ENCODE peak calls at places on chromosomes 11 and 22, in seven cellular contexts. One of them, this sample, is unnamed.

GRCh38 chr11:75315439-75315805 is 36.0 kb downstream of the ARRB1 start:
- DNase-seq in head of caudate nucleus: no peak
- DNase-seq in stimulated activated CD4-positive, alpha-beta T cell treated with anti-CD3 and anti-CD28 coated beads, Interleukin-4, amount 100 ng/mL, for 1 hour: no peak
- DNase-seq in HFF-Myc: no peak
- DNase-seq in putamen: no peak
- DNase-seq in stimulated activated naive B cell treated with anti-CD40 and anti-IgM and Interleukin-4, amounts not matched to agents 10 μg/mL and 1 μg/mL and 100 μg/mL, for 72 hours: no peak
- DNase-seq in AG09309: no peak
- DNase-seq in this sample: no peak

GRCh38 chr11:2312232-2313042 is 10.6 kb downstream of the TSPAN32 start:
- DNase-seq in stimulated activated CD4-positive, alpha-beta T cell treated with anti-CD3 and anti-CD28 coated beads, Interleukin-4, amount 100 ng/mL, for 1 hour: no peak
- DNase-seq in HFF-Myc: peak
- DNase-seq in head of caudate nucleus: no peak
- DNase-seq in stimulated activated naive B cell treated with anti-CD40 and anti-IgM and Interleukin-4, amounts not matched to agents 10 μg/mL and 1 μg/mL and 100 μg/mL, for 72 hours: no peak
- DNase-seq in putamen: no peak
- DNase-seq in AG09309: peak
- DNase-seq in this sample: peak

GRCh38 chr11:118406599-118407166 is 5.3 kb downstream of the ATP5MG start:
- DNase-seq in HFF-Myc: no peak
- DNase-seq in AG09309: peak
- DNase-seq in putamen: no peak
- DNase-seq in stimulated activated CD4-positive, alpha-beta T cell treated with anti-CD3 and anti-CD28 coated beads, Interleukin-4, amount 100 ng/mL, for 1 hour: no peak
- DNase-seq in head of caudate nucleus: no peak
- DNase-seq in stimulated activated naive B cell treated with anti-CD40 and anti-IgM and Interleukin-4, amounts not matched to agents 10 μg/mL and 1 μg/mL and 100 μg/mL, for 72 hours: no peak
- DNase-seq in this sample: peak

GRCh38 chr11:128911239-128911638 is 20.1 kb downstream of the KCNJ5 start:
- DNase-seq in HFF-Myc: no peak
- DNase-seq in head of caudate nucleus: no peak
- DNase-seq in AG09309: no peak
- DNase-seq in putamen: no peak
- DNase-seq in stimulated activated CD4-positive, alpha-beta T cell treated with anti-CD3 and anti-CD28 coated beads, Interleukin-4, amount 100 ng/mL, for 1 hour: no peak
- DNase-seq in stimulated activated naive B cell treated with anti-CD40 and anti-IgM and Interleukin-4, amounts not matched to agents 10 μg/mL and 1 μg/mL and 100 μg/mL, for 72 hours: no peak
- DNase-seq in this sample: no peak

GRCh38 chr11:118374729-118375128 is 15.3 kb downstream of the UBE4A start:
- DNase-seq in HFF-Myc: no peak
- DNase-seq in putamen: no peak
- DNase-seq in stimulated activated naive B cell treated with anti-CD40 and anti-IgM and Interleukin-4, amounts not matched to agents 10 μg/mL and 1 μg/mL and 100 μg/mL, for 72 hours: no peak
- DNase-seq in stimulated activated CD4-positive, alpha-beta T cell treated with anti-CD3 and anti-CD28 coated beads, Interleukin-4, amount 100 ng/mL, for 1 hour: no peak
- DNase-seq in AG09309: peak
- DNase-seq in head of caudate nucleus: no peak
- DNase-seq in this sample: no peak

GRCh38 chr22:20758688-20759087 is 15.2 kb upstream of the SERPIND1 start:
- DNase-seq in head of caudate nucleus: no peak
- DNase-seq in stimulated activated naive B cell treated with anti-CD40 and anti-IgM and Interleukin-4, amounts not matched to agents 10 μg/mL and 1 μg/mL and 100 μg/mL, for 72 hours: no peak
- DNase-seq in putamen: no peak
- DNase-seq in stimulated activated CD4-positive, alpha-beta T cell treated with anti-CD3 and anti-CD28 coated beads, Interleukin-4, amount 100 ng/mL, for 1 hour: no peak
- DNase-seq in HFF-Myc: no peak
- DNase-seq in AG09309: no peak
- DNase-seq in this sample: no peak

GRCh38 chr22:49063040-49063329 is 764.7 kb downstream of the BRD1 start:
- DNase-seq in head of caudate nucleus: no peak
- DNase-seq in stimulated activated CD4-positive, alpha-beta T cell treated with anti-CD3 and anti-CD28 coated beads, Interleukin-4, amount 100 ng/mL, for 1 hour: no peak
- DNase-seq in stimulated activated naive B cell treated with anti-CD40 and anti-IgM and Interleukin-4, amounts not matched to agents 10 μg/mL and 1 μg/mL and 100 μg/mL, for 72 hours: no peak
- DNase-seq in HFF-Myc: no peak
- DNase-seq in putamen: no peak
- DNase-seq in AG09309: no peak
- DNase-seq in this sample: no peak

GRCh38 chr11:19766810-19767209 is 54.2 kb downstream of the NAV2 start:
- DNase-seq in head of caudate nucleus: no peak
- DNase-seq in AG09309: no peak
- DNase-seq in putamen: no peak
- DNase-seq in HFF-Myc: no peak
- DNase-seq in stimulated activated CD4-positive, alpha-beta T cell treated with anti-CD3 and anti-CD28 coated beads, Interleukin-4, amount 100 ng/mL, for 1 hour: no peak
- DNase-seq in stimulated activated naive B cell treated with anti-CD40 and anti-IgM and Interleukin-4, amounts not matched to agents 10 μg/mL and 1 μg/mL and 100 μg/mL, for 72 hours: no peak
- DNase-seq in this sample: no peak

GRCh38 chr22:49295465-49295743 is 532.3 kb downstream of the BRD1 start:
- DNase-seq in stimulated activated CD4-positive, alpha-beta T cell treated with anti-CD3 and anti-CD28 coated beads, Interleukin-4, amount 100 ng/mL, for 1 hour: no peak
- DNase-seq in AG09309: no peak
- DNase-seq in stimulated activated naive B cell treated with anti-CD40 and anti-IgM and Interleukin-4, amounts not matched to agents 10 μg/mL and 1 μg/mL and 100 μg/mL, for 72 hours: no peak
- DNase-seq in head of caudate nucleus: no peak
- DNase-seq in putamen: no peak
- DNase-seq in HFF-Myc: no peak
- DNase-seq in this sample: no peak

GRCh38 chr11:73662445-73663157 is 16.2 kb downstream of the PLEKHB1 start:
- DNase-seq in head of caudate nucleus: no peak
- DNase-seq in HFF-Myc: no peak
- DNase-seq in putamen: no peak
- DNase-seq in stimulated activated CD4-positive, alpha-beta T cell treated with anti-CD3 and anti-CD28 coated beads, Interleukin-4, amount 100 ng/mL, for 1 hour: no peak
- DNase-seq in stimulated activated naive B cell treated with anti-CD40 and anti-IgM and Interleukin-4, amounts not matched to agents 10 μg/mL and 1 μg/mL and 100 μg/mL, for 72 hours: no peak
- DNase-seq in AG09309: no peak
- DNase-seq in this sample: no peak

GRCh38 chr22:45969801-45970464 is 7.0 kb downstream of the WNT7B start:
- DNase-seq in stimulated activated CD4-positive, alpha-beta T cell treated with anti-CD3 and anti-CD28 coated beads, Interleukin-4, amount 100 ng/mL, for 1 hour: no peak
- DNase-seq in AG09309: no peak
- DNase-seq in stimulated activated naive B cell treated with anti-CD40 and anti-IgM and Interleukin-4, amounts not matched to agents 10 μg/mL and 1 μg/mL and 100 μg/mL, for 72 hours: no peak
- DNase-seq in putamen: no peak
- DNase-seq in HFF-Myc: no peak
- DNase-seq in head of caudate nucleus: no peak
- DNase-seq in this sample: peak

GRCh38 chr11:78811622-78812021 is 237.0 kb upstream of the NARS2 start:
- DNase-seq in putamen: no peak
- DNase-seq in HFF-Myc: no peak
- DNase-seq in AG09309: no peak
- DNase-seq in stimulated activated naive B cell treated with anti-CD40 and anti-IgM and Interleukin-4, amounts not matched to agents 10 μg/mL and 1 μg/mL and 100 μg/mL, for 72 hours: no peak
- DNase-seq in stimulated activated CD4-positive, alpha-beta T cell treated with anti-CD3 and anti-CD28 coated beads, Interleukin-4, amount 100 ng/mL, for 1 hour: no peak
- DNase-seq in head of caudate nucleus: no peak
- DNase-seq in this sample: no peak

GRCh38 chr11:7544021-7544420 is 30.2 kb downstream of the PPFIBP2 start:
- DNase-seq in putamen: no peak
- DNase-seq in head of caudate nucleus: no peak
- DNase-seq in AG09309: no peak
- DNase-seq in HFF-Myc: no peak
- DNase-seq in stimulated activated naive B cell treated with anti-CD40 and anti-IgM and Interleukin-4, amounts not matched to agents 10 μg/mL and 1 μg/mL and 100 μg/mL, for 72 hours: no peak
- DNase-seq in stimulated activated CD4-positive, alpha-beta T cell treated with anti-CD3 and anti-CD28 coated beads, Interleukin-4, amount 100 ng/mL, for 1 hour: no peak
- DNase-seq in this sample: no peak

GRCh38 chr11:73271936-73272679 is at the start of gene P2RY6:
- DNase-seq in putamen: no peak
- DNase-seq in stimulated activated CD4-positive, alpha-beta T cell treated with anti-CD3 and anti-CD28 coated beads, Interleukin-4, amount 100 ng/mL, for 1 hour: no peak
- DNase-seq in AG09309: no peak
- DNase-seq in stimulated activated naive B cell treated with anti-CD40 and anti-IgM and Interleukin-4, amounts not matched to agents 10 μg/mL and 1 μg/mL and 100 μg/mL, for 72 hours: no peak
- DNase-seq in HFF-Myc: peak
- DNase-seq in head of caudate nucleus: peak
- DNase-seq in this sample: peak

GRCh38 chr11:99351620-99352019 is 330.9 kb downstream of the CNTN5 start:
- DNase-seq in stimulated activated naive B cell treated with anti-CD40 and anti-IgM and Interleukin-4, amounts not matched to agents 10 μg/mL and 1 μg/mL and 100 μg/mL, for 72 hours: no peak
- DNase-seq in stimulated activated CD4-positive, alpha-beta T cell treated with anti-CD3 and anti-CD28 coated beads, Interleukin-4, amount 100 ng/mL, for 1 hour: no peak
- DNase-seq in putamen: no peak
- DNase-seq in AG09309: no peak
- DNase-seq in HFF-Myc: no peak
- DNase-seq in head of caudate nucleus: no peak
- DNase-seq in this sample: peak

GRCh38 chr11:123451183-123451907 is 21.3 kb downstream of the GRAMD1B start:
- DNase-seq in stimulated activated CD4-positive, alpha-beta T cell treated with anti-CD3 and anti-CD28 coated beads, Interleukin-4, amount 100 ng/mL, for 1 hour: no peak
- DNase-seq in AG09309: no peak
- DNase-seq in putamen: no peak
- DNase-seq in stimulated activated naive B cell treated with anti-CD40 and anti-IgM and Interleukin-4, amounts not matched to agents 10 μg/mL and 1 μg/mL and 100 μg/mL, for 72 hours: no peak
- DNase-seq in head of caudate nucleus: no peak
- DNase-seq in HFF-Myc: no peak
- DNase-seq in this sample: no peak

GRCh38 chr11:124740277-124740882 is 638 bp downstream of the NRGN start:
- DNase-seq in putamen: no peak
- DNase-seq in stimulated activated naive B cell treated with anti-CD40 and anti-IgM and Interleukin-4, amounts not matched to agents 10 μg/mL and 1 μg/mL and 100 μg/mL, for 72 hours: peak
- DNase-seq in stimulated activated CD4-positive, alpha-beta T cell treated with anti-CD3 and anti-CD28 coated beads, Interleukin-4, amount 100 ng/mL, for 1 hour: peak
- DNase-seq in AG09309: no peak
- DNase-seq in head of caudate nucleus: no peak
- DNase-seq in HFF-Myc: no peak
- DNase-seq in this sample: no peak

GRCh38 chr11:93279911-93280347 is 50.6 kb upstream of the DEUP1 start:
- DNase-seq in AG09309: no peak
- DNase-seq in HFF-Myc: no peak
- DNase-seq in putamen: no peak
- DNase-seq in stimulated activated CD4-positive, alpha-beta T cell treated with anti-CD3 and anti-CD28 coated beads, Interleukin-4, amount 100 ng/mL, for 1 hour: no peak
- DNase-seq in stimulated activated naive B cell treated with anti-CD40 and anti-IgM and Interleukin-4, amounts not matched to agents 10 μg/mL and 1 μg/mL and 100 μg/mL, for 72 hours: no peak
- DNase-seq in head of caudate nucleus: no peak
- DNase-seq in this sample: no peak

GRCh38 chr11:125245299-125245698 is 80.7 kb downstream of the PKNOX2 start:
- DNase-seq in stimulated activated naive B cell treated with anti-CD40 and anti-IgM and Interleukin-4, amounts not matched to agents 10 μg/mL and 1 μg/mL and 100 μg/mL, for 72 hours: no peak
- DNase-seq in stimulated activated CD4-positive, alpha-beta T cell treated with anti-CD3 and anti-CD28 coated beads, Interleukin-4, amount 100 ng/mL, for 1 hour: no peak
- DNase-seq in head of caudate nucleus: no peak
- DNase-seq in HFF-Myc: no peak
- DNase-seq in putamen: no peak
- DNase-seq in AG09309: no peak
- DNase-seq in this sample: no peak

GRCh38 chr22:35308480-35308945 is 8.8 kb downstream of the TOM1 start:
- DNase-seq in AG09309: no peak
- DNase-seq in putamen: no peak
- DNase-seq in HFF-Myc: no peak
- DNase-seq in stimulated activated naive B cell treated with anti-CD40 and anti-IgM and Interleukin-4, amounts not matched to agents 10 μg/mL and 1 μg/mL and 100 μg/mL, for 72 hours: peak
- DNase-seq in head of caudate nucleus: no peak
- DNase-seq in stimulated activated CD4-positive, alpha-beta T cell treated with anti-CD3 and anti-CD28 coated beads, Interleukin-4, amount 100 ng/mL, for 1 hour: no peak
- DNase-seq in this sample: no peak

GRCh38 chr11:110447897-110448522 is 18.3 kb downstream of the FDX1 start:
- DNase-seq in HFF-Myc: no peak
- DNase-seq in putamen: no peak
- DNase-seq in stimulated activated CD4-positive, alpha-beta T cell treated with anti-CD3 and anti-CD28 coated beads, Interleukin-4, amount 100 ng/mL, for 1 hour: no peak
- DNase-seq in head of caudate nucleus: no peak
- DNase-seq in stimulated activated naive B cell treated with anti-CD40 and anti-IgM and Interleukin-4, amounts not matched to agents 10 μg/mL and 1 μg/mL and 100 μg/mL, for 72 hours: no peak
- DNase-seq in AG09309: no peak
- DNase-seq in this sample: no peak

GRCh38 chr11:113952588-113952987 is 22.3 kb upstream of the HTR3A start:
- DNase-seq in stimulated activated naive B cell treated with anti-CD40 and anti-IgM and Interleukin-4, amounts not matched to agents 10 μg/mL and 1 μg/mL and 100 μg/mL, for 72 hours: no peak
- DNase-seq in AG09309: no peak
- DNase-seq in stimulated activated CD4-positive, alpha-beta T cell treated with anti-CD3 and anti-CD28 coated beads, Interleukin-4, amount 100 ng/mL, for 1 hour: no peak
- DNase-seq in putamen: no peak
- DNase-seq in HFF-Myc: no peak
- DNase-seq in head of caudate nucleus: no peak
- DNase-seq in this sample: no peak

GRCh38 chr11:128687321-128687720 is 6.6 kb upstream of the FLI1 start:
- DNase-seq in HFF-Myc: no peak
- DNase-seq in stimulated activated naive B cell treated with anti-CD40 and anti-IgM and Interleukin-4, amounts not matched to agents 10 μg/mL and 1 μg/mL and 100 μg/mL, for 72 hours: no peak
- DNase-seq in head of caudate nucleus: no peak
- DNase-seq in putamen: no peak
- DNase-seq in AG09309: no peak
- DNase-seq in stimulated activated CD4-positive, alpha-beta T cell treated with anti-CD3 and anti-CD28 coated beads, Interleukin-4, amount 100 ng/mL, for 1 hour: no peak
- DNase-seq in this sample: no peak

GRCh38 chr11:130765951-130766649 is 150.2 kb downstream of the SNX19 start:
- DNase-seq in putamen: no peak
- DNase-seq in AG09309: no peak
- DNase-seq in head of caudate nucleus: no peak
- DNase-seq in stimulated activated CD4-positive, alpha-beta T cell treated with anti-CD3 and anti-CD28 coated beads, Interleukin-4, amount 100 ng/mL, for 1 hour: no peak
- DNase-seq in HFF-Myc: peak
- DNase-seq in stimulated activated naive B cell treated with anti-CD40 and anti-IgM and Interleukin-4, amounts not matched to agents 10 μg/mL and 1 μg/mL and 100 μg/mL, for 72 hours: no peak
- DNase-seq in this sample: peak

GRCh38 chr22:33568934-33569496 is 351.3 kb downstream of the LARGE1 start:
- DNase-seq in stimulated activated naive B cell treated with anti-CD40 and anti-IgM and Interleukin-4, amounts not matched to agents 10 μg/mL and 1 μg/mL and 100 μg/mL, for 72 hours: no peak
- DNase-seq in head of caudate nucleus: no peak
- DNase-seq in HFF-Myc: no peak
- DNase-seq in stimulated activated CD4-positive, alpha-beta T cell treated with anti-CD3 and anti-CD28 coated beads, Interleukin-4, amount 100 ng/mL, for 1 hour: no peak
- DNase-seq in putamen: no peak
- DNase-seq in AG09309: no peak
- DNase-seq in this sample: no peak

GRCh38 chr11:11782532-11783110 is 59.2 kb upstream of the USP47 start:
- DNase-seq in putamen: no peak
- DNase-seq in stimulated activated CD4-positive, alpha-beta T cell treated with anti-CD3 and anti-CD28 coated beads, Interleukin-4, amount 100 ng/mL, for 1 hour: no peak
- DNase-seq in AG09309: no peak
- DNase-seq in head of caudate nucleus: no peak
- DNase-seq in stimulated activated naive B cell treated with anti-CD40 and anti-IgM and Interleukin-4, amounts not matched to agents 10 μg/mL and 1 μg/mL and 100 μg/mL, for 72 hours: no peak
- DNase-seq in HFF-Myc: no peak
- DNase-seq in this sample: no peak

GRCh38 chr11:15288801-15289342 is 174.1 kb downstream of the INSC start:
- DNase-seq in putamen: no peak
- DNase-seq in stimulated activated naive B cell treated with anti-CD40 and anti-IgM and Interleukin-4, amounts not matched to agents 10 μg/mL and 1 μg/mL and 100 μg/mL, for 72 hours: no peak
- DNase-seq in head of caudate nucleus: no peak
- DNase-seq in AG09309: no peak
- DNase-seq in HFF-Myc: no peak
- DNase-seq in stimulated activated CD4-positive, alpha-beta T cell treated with anti-CD3 and anti-CD28 coated beads, Interleukin-4, amount 100 ng/mL, for 1 hour: no peak
- DNase-seq in this sample: no peak

GRCh38 chr11:113668255-113668654 is 37.9 kb downstream of the TMPRSS5 start:
- DNase-seq in putamen: no peak
- DNase-seq in head of caudate nucleus: no peak
- DNase-seq in HFF-Myc: no peak
- DNase-seq in AG09309: no peak
- DNase-seq in stimulated activated CD4-positive, alpha-beta T cell treated with anti-CD3 and anti-CD28 coated beads, Interleukin-4, amount 100 ng/mL, for 1 hour: no peak
- DNase-seq in stimulated activated naive B cell treated with anti-CD40 and anti-IgM and Interleukin-4, amounts not matched to agents 10 μg/mL and 1 μg/mL and 100 μg/mL, for 72 hours: no peak
- DNase-seq in this sample: no peak

GRCh38 chr11:102320679-102321078 is 3.4 kb downstream of the BIRC3 start:
- DNase-seq in putamen: no peak
- DNase-seq in head of caudate nucleus: no peak
- DNase-seq in HFF-Myc: no peak
- DNase-seq in stimulated activated CD4-positive, alpha-beta T cell treated with anti-CD3 and anti-CD28 coated beads, Interleukin-4, amount 100 ng/mL, for 1 hour: no peak
- DNase-seq in AG09309: no peak
- DNase-seq in stimulated activated naive B cell treated with anti-CD40 and anti-IgM and Interleukin-4, amounts not matched to agents 10 μg/mL and 1 μg/mL and 100 μg/mL, for 72 hours: no peak
- DNase-seq in this sample: no peak